ENCODE peak calls at places on chromosomes 6 and 20, in seven cellular contexts. F is ascending aorta, Y is GM19239, I is activated T-helper 1 cell treated with Interleukin-2 at 50 U/mL for 16 hours, H is GOT3, C is AG09309, D is endothelial cell. N is an unnamed sample.

GRCh38 chr6:44076366-44077200 is 50.7 kb downstream of the MRPL14 start:
- DNase-seq in F (no peak), Y (no peak), I (no peak), H (no peak), C (no peak), D (peak; percentile 34), N (no peak)

GRCh38 chr6:15898693-15899092 is 230.2 kb upstream of the MYLIP start:
- DNase-seq in F (no peak), Y (no peak), I (no peak), H (no peak), C (no peak), D (no peak), N (no peak)

GRCh38 chr6:131819507-131820228 is 11.8 kb downstream of the ENPP1 start:
- DNase-seq in F (no peak), Y (no peak), I (no peak), H (no peak), C (peak; percentile 80), D (no peak), N (no peak)

GRCh38 chr20:25246182-25246943 is 1.5 kb upstream of the PYGB start:
- DNase-seq in F (no peak), Y (no peak), I (no peak), H (no peak), C (no peak), D (no peak), N (no peak)

GRCh38 chr6:109322825-109323580 is 59.3 kb downstream of the CD164 start:
- DNase-seq in F (peak; percentile 13), Y (peak; percentile 24), I (no peak), H (no peak), C (no peak), D (no peak), N (peak; percentile 23)

GRCh38 chr6:98581725-98582124 is 252.6 kb upstream of the POU3F2 start:
- DNase-seq in F (no peak), Y (no peak), I (no peak), H (no peak), C (no peak), D (no peak), N (no peak)

GRCh38 chr20:48421547-48421946 is 406.3 kb downstream of the PREX1 start:
- DNase-seq in F (no peak), Y (no peak), I (no peak), H (no peak), C (no peak), D (no peak), N (no peak)

GRCh38 chr6:117205876-117206275 is 59.5 kb upstream of the VGLL2 start:
- DNase-seq in F (no peak), Y (no peak), I (no peak), H (no peak), C (no peak), D (no peak), N (no peak)

GRCh38 chr6:16901777-16902176 is 140.5 kb upstream of the ATXN1 start:
- DNase-seq in F (peak; percentile 13), Y (no peak), I (no peak), H (peak; percentile 13), C (no peak), D (no peak), N (peak; percentile 5)

GRCh38 chr6:28402197-28402596 is 2.6 kb upstream of the ZSCAN12 start:
- DNase-seq in F (no peak), Y (no peak), I (no peak), H (no peak), C (no peak), D (no peak), N (no peak)

GRCh38 chr6:165883851-165884640 is 221.0 kb upstream of the PDE10A start:
- DNase-seq in F (no peak), Y (no peak), I (no peak), H (no peak), C (no peak), D (no peak), N (no peak)

GRCh38 chr6:80520195-80520594 is 413.7 kb downstream of the BCKDHB start:
- DNase-seq in F (no peak), Y (no peak), I (no peak), H (no peak), C (no peak), D (no peak), N (no peak)

GRCh38 chr6:470901-471448 is 79.4 kb downstream of the IRF4 start:
- DNase-seq in F (no peak), Y (no peak), I (no peak), H (no peak), C (no peak), D (no peak), N (no peak)

GRCh38 chr6:20328266-20328946 is 73.3 kb upstream of the E2F3 start:
- DNase-seq in F (no peak), Y (no peak), I (no peak), H (no peak), C (no peak), D (no peak), N (no peak)

GRCh38 chr20:22127587-22127986 is 422.1 kb downstream of the PAX1 start:
- DNase-seq in F (no peak), Y (no peak), I (no peak), H (no peak), C (no peak), D (no peak), N (no peak)

GRCh38 chr20:50283922-50284810 is 93.5 kb downstream of the CEBPB start:
- DNase-seq in F (no peak), Y (no peak), I (no peak), H (no peak), C (no peak), D (no peak), N (no peak)

GRCh38 chr6:93454533-93454932 is 35.2 kb upstream of the EPHA7 start:
- DNase-seq in F (no peak), Y (no peak), I (no peak), H (no peak), C (no peak), D (no peak), N (no peak)

GRCh38 chr6:130961148-130961547 is 101.9 kb downstream of the EPB41L2 start:
- DNase-seq in F (no peak), Y (no peak), I (no peak), H (no peak), C (no peak), D (no peak), N (no peak)

GRCh38 chr6:139650941-139651340 is 276.5 kb upstream of the CITED2 start:
- DNase-seq in F (no peak), Y (no peak), I (no peak), H (no peak), C (no peak), D (no peak), N (no peak)

GRCh38 chr6:141467881-141468280 is 664.8 kb upstream of the GJE1 start:
- DNase-seq in F (no peak), Y (no peak), I (no peak), H (no peak), C (peak; percentile 83), D (no peak), N (no peak)

GRCh38 chr20:20089018-20089417 is 36.7 kb downstream of the CFAP61 start:
- DNase-seq in F (no peak), Y (no peak), I (no peak), H (no peak), C (no peak), D (no peak), N (no peak)

GRCh38 chr6:162900503-162900902 is 172.7 kb downstream of the PACRG start:
- DNase-seq in F (no peak), Y (no peak), I (no peak), H (no peak), C (no peak), D (no peak), N (no peak)